ENCODE peak calls at places on chromosomes 4 and X, in ten cellular contexts. R is CD4-positive, alpha-beta T cell; S is lower lobe of right lung; P is kidney; W is tibial artery; H is left ventricle myocardium inferior; M is OCI-LY7; L is Panc1; T is lung; V is esophagus squamous epithelium. B is an unnamed sample.

GRCh38 chr4:36273276-36273675 is 8.1 kb upstream of the DTHD1 start:
- DNase-seq in H (no peak), P (no peak), V (no peak), S (no peak), R (no peak), L (no peak), T (no peak), W (no peak), M (no peak), B (no peak)

GRCh38 chrX:49192722-49193328 is 6.7 kb upstream of the PRICKLE3 start:
- DNase-seq in V (no peak), P (no peak), W (no peak), L (no peak), T (no peak), H (no peak), R (no peak), S (no peak), M (peak; percentile 49), B (no peak)

GRCh38 chrX:134144231-134144630 is 92.8 kb upstream of the CCDC160 start:
- DNase-seq in V (no peak), W (no peak), M (peak; percentile 21), H (no peak), T (no peak), S (no peak), P (no peak), L (no peak), R (no peak), B (no peak)

GRCh38 chrX:17613979-17614572 is 123.2 kb upstream of the SCML1 start:
- DNase-seq in P (no peak), T (peak; percentile 44), S (peak; percentile 53), M (no peak), L (no peak), V (no peak), W (no peak), R (no peak), H (no peak), B (no peak)

GRCh38 chr4:15695240-15695699 is 7.6 kb upstream of the BST1 start:
- DNase-seq in V (no peak), M (no peak), S (no peak), P (no peak), L (no peak), W (no peak), T (no peak), R (no peak), H (no peak), B (peak; percentile 86)

GRCh38 chr4:181661090-181661489 is 582.1 kb upstream of the TENM3 start:
- DNase-seq in H (no peak), V (no peak), T (no peak), S (no peak), W (no peak), M (no peak), R (no peak), P (no peak), L (no peak), B (peak; percentile 46)

GRCh38 chr4:126748736-126749135 is 884.0 kb upstream of the INTU start:
- DNase-seq in V (no peak), M (no peak), R (no peak), T (no peak), P (no peak), L (no peak), S (no peak), H (no peak), W (no peak), B (no peak)

GRCh38 chr4:57575465-57575864 is 465.3 kb upstream of the IGFBP7 start:
- DNase-seq in L (no peak), W (no peak), R (no peak), M (no peak), S (no peak), H (no peak), V (no peak), T (no peak), P (no peak), B (no peak)

GRCh38 chr4:108714880-108715279 is 48.0 kb downstream of the ETNPPL start:
- DNase-seq in V (no peak), S (no peak), M (no peak), H (no peak), T (no peak), L (no peak), R (no peak), P (no peak), W (no peak), B (no peak)

GRCh38 chr4:78592104-78592783 is 40.7 kb downstream of the ANXA3 start:
- DNase-seq in T (no peak), R (no peak), L (no peak), H (no peak), W (no peak), S (no peak), M (peak; percentile 30), P (no peak), V (no peak), B (no peak)
- TF ChIP-seq CTCF in T (no peak), R (peak; percentile 22), L (peak; percentile 23), H (no peak), W (no peak), S (peak; percentile 29), M (peak; percentile 78), P (no peak), V (no peak), B (peak; percentile 20)

DNA sequence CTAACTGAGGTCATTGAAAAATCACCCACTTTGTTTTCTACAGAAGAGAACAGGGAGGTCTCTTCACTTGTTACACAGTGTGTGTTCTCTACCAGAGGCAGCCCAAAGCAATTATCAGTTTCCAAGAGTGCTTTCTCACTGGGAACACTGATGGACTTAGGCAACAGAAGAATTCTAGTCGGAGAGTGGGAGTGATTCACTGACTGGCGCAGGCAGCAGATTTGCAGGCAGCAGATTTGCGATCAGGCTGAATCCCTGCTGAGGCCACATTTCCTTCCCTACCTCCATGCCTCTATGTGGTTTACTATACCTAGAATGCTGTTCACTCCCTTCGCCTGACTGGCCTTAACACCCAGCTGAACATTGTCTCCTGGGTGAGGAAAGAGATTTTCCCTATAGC is 6.6 kb downstream of the OCIAD2 start:
- DNase-seq in W (no peak), H (no peak), V (no peak), P (no peak), S (no peak), T (no peak), R (no peak), L (no peak), M (no peak), B (no peak)
- H3K27ac ChIP-seq in W (no peak overlapping the region), H (no peak overlapping the region), V (no peak overlapping the region), P (no peak overlapping the region), S (no peak overlapping the region), T (no peak overlapping the region), R (no peak overlapping the region), L (peak overlapping the region; percentile 34), M (no peak overlapping the region), B (no peak overlapping the region)

DNA sequence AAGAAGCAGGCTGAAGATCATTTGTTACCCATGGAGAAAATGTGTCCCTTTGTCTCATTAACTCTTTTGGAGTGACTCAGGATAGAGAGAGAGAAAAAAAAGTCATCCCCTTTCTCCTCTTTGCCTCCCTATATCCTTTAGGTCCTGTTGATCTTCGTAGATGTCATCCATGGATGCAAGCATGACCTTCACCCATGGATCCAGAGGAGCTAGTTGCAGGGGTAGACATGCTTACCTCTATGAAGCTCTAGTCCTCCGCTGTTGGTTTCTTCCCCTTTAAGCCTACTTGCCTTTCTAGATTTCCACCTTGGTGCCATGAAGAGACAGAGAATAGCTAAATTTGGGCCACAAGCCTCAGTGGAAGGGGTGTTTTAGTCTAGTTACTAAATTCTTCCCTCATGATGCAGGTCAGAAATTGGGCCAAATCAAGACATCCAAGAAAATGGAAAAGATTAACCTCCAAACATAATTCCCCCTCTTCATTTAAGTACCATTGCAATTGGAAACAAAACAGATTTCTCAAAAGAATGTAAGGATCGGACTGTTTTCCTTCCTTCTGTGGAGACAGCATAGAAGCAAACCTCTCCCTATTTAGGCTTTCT is 178.4 kb downstream of the TECRL start:
- DNase-seq in R (no peak), V (no peak), L (no peak), H (no peak), P (no peak), T (no peak), S (no peak), M (peak; percentile 46), W (no peak), B (no peak)
- H3K9me3 ChIP-seq in R (peaks cover 36% of the 10 kb centered on the region), V (no peaks in the 10 kb centered on the region), L (peaks cover 3% of the 10 kb centered on the region), H (peaks cover 91% of the 10 kb centered on the region), P (peaks cover 55% of the 10 kb centered on the region), T (peaks cover 14% of the 10 kb centered on the region), S (peaks cover 57% of the 10 kb centered on the region), M (peaks cover 19% of the 10 kb centered on the region), W (peaks cover 32% of the 10 kb centered on the region), B (peaks cover 24% of the 10 kb centered on the region)

GRCh38 chrX:108203540-108203939 is 112.0 kb downstream of the ATG4A start:
- DNase-seq in T (no peak), S (no peak), W (no peak), L (no peak), M (no peak), H (no peak), R (no peak), V (no peak), P (no peak), B (no peak)

GRCh38 chrX:108198420-108198819 is 106.8 kb downstream of the ATG4A start:
- DNase-seq in R (no peak), P (no peak), L (no peak), H (no peak), V (no peak), M (no peak), S (no peak), W (no peak), T (no peak), B (no peak)

GRCh38 chrX:108199041-108199440 is 107.5 kb downstream of the ATG4A start:
- DNase-seq in S (no peak), R (no peak), V (no peak), M (no peak), P (no peak), L (no peak), H (no peak), W (no peak), T (no peak), B (no peak)

GRCh38 chrX:108199691-108200090 is 108.1 kb downstream of the ATG4A start:
- DNase-seq in P (no peak), M (peak; percentile 7), V (no peak), L (no peak), H (no peak), S (no peak), R (no peak), T (no peak), W (no peak), B (no peak)
- TF ChIP-seq CTCF in P (peak; percentile 40), M (peak; percentile 75), V (peak; percentile 28), L (peak; percentile 72), H (peak; percentile 57), S (peak; percentile 43), R (no peak), T (peak; percentile 1), W (peak; percentile 38), B (peak; percentile 58)

B was measured in AG04450.